ENCODE peak calls at places on chromosomes 5 and 9, in four cellular contexts. One of them, this sample, is unnamed.

GRCh38 chr9:28004900-28005299 is 431.6 kb upstream of the C9orf72 start:
- DNase-seq in ovary: no peak
- DNase-seq in MM.1S: no peak
- DNase-seq in PC-9: no peak
- DNase-seq in this sample: no peak

GRCh38 chr5:134540747-134541733 is 15.6 kb downstream of the JADE2 start:
- DNase-seq in MM.1S: no peak
- DNase-seq in PC-9: no peak
- DNase-seq in ovary: no peak
- DNase-seq in this sample: no peak

GRCh38 chr5:140631063-140631462 is 1.9 kb downstream of the CD14 start:
- DNase-seq in MM.1S: no peak
- DNase-seq in PC-9: no peak
- DNase-seq in ovary: no peak
- DNase-seq in this sample: no peak

GRCh38 chr5:79560774-79561524 is 47.0 kb upstream of the HOMER1 start:
- DNase-seq in ovary: no peak
- DNase-seq in PC-9: no peak
- DNase-seq in MM.1S: peak
- DNase-seq in this sample: peak

GRCh38 chr9:2559212-2560152 is 62.1 kb upstream of the VLDLR start:
- DNase-seq in MM.1S: no peak
- DNase-seq in PC-9: peak
- DNase-seq in ovary: peak
- DNase-seq in this sample: no peak

GRCh38 chr9:136286359-136286986 is 17.4 kb downstream of the CCDC187 start:
- DNase-seq in PC-9: no peak
- DNase-seq in ovary: no peak
- DNase-seq in MM.1S: no peak
- DNase-seq in this sample: no peak

GRCh38 chr9:136225748-136226679 is 19.6 kb downstream of the QSOX2 start:
- DNase-seq in MM.1S: peak
- DNase-seq in PC-9: no peak
- DNase-seq in ovary: no peak
- DNase-seq in this sample: peak

GRCh38 chr5:115289104-115289503 is 7.3 kb downstream of the CCDC112 start:
- DNase-seq in MM.1S: no peak
- DNase-seq in PC-9: no peak
- DNase-seq in ovary: no peak
- DNase-seq in this sample: no peak

GRCh38 chr5:41794478-41794877 is 75.7 kb downstream of the OXCT1 start:
- DNase-seq in MM.1S: no peak
- DNase-seq in ovary: no peak
- DNase-seq in PC-9: peak
- DNase-seq in this sample: no peak

GRCh38 chr5:31066655-31067328 is 126.7 kb upstream of the CDH6 start:
- DNase-seq in ovary: no peak
- DNase-seq in MM.1S: no peak
- DNase-seq in PC-9: no peak
- DNase-seq in this sample: no peak

DNA sequence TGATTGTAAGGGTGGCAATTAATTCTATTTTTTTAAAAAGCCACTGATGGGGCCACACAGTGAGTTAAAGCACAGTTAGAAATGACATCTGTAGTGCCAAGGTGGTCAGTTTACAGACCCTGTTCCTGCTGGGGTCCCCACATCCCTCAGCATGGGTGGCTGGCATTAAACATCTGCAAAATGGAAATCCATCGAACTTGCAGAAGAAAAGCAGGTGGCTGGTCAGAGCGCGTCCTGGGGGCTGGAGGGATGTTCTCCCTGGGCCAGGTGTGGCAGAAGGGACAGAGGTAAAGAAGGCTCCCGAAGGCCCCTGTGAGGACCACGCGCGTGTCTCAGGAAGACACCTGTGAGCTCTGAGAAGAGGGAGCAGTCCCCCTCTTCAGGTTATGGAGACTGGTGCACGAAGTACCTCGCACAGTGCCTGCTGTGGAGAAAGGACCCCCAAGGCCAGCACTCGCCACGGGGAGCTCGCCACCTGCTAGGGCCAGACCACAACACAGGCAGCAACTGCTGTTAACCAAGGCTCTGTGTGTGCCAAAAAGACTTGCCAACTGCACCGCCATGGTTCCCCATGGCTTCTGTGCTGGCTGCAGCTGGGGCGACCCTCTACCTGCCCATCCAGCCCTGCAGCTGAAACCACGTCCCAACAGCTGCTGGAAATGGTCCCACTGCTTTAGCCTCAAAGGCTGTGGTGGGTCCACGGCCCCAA is 65.2 kb downstream of the RASGEF1C start:
- DNase-seq in PC-9: no peak
- DNase-seq in ovary: no peak
- DNase-seq in MM.1S: no peak
- DNase-seq in this sample: no peak
- H3K4me3 ChIP-seq in PC-9: no peak
- H3K4me3 ChIP-seq in ovary: no peak
- H3K4me3 ChIP-seq in MM.1S: no peak
- H3K4me3 ChIP-seq in this sample: no peak

DNA sequence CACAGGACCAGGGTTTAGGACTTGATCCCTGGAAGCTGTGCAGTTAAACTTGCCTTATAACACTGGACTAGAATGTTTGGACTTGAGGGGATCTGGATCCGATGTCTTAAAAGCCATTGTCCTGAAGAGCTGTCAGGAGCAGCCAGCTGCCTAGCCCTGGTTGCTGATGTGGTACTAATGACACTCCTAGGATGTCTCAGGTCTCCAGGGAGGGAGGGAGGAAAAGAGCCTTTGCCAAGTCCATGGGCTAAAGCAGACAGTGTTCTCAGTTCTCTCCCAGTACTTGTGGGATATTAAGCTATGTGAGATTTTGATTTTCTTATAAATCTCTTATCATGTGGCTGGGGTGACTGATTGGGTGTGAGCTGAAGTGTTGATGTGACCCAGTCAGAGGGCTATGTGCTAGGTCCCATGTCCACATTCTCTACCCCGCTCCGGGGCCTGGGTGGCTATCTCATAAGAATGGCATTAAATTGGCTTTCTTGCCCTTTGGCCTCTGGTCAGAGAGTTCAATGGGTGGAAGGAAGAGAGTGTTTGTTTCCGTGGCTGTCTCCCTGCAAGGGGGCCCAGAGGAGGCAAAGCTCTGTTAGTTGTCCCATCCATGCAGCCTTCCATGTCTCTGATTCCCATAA is 399.9 kb downstream of the OSTF1 start:
- DNase-seq in MM.1S: no peak
- DNase-seq in PC-9: no peak
- DNase-seq in ovary: no peak
- DNase-seq in this sample: no peak
- H3K27ac ChIP-seq in MM.1S: no peak
- H3K27ac ChIP-seq in PC-9: no peak
- H3K27ac ChIP-seq in ovary: no peak
- H3K27ac ChIP-seq in this sample: no peak

GRCh38 chr9:134367796-134368490 is 41.7 kb downstream of the RXRA start:
- DNase-seq in MM.1S: peak
- DNase-seq in ovary: no peak
- DNase-seq in PC-9: no peak
- DNase-seq in this sample: no peak

GRCh38 chr9:134366223-134367031 is 40.2 kb downstream of the RXRA start:
- DNase-seq in MM.1S: no peak
- DNase-seq in PC-9: peak
- DNase-seq in ovary: peak
- DNase-seq in this sample: no peak

GRCh38 chr9:134368571-134368970 is 42.3 kb downstream of the RXRA start:
- DNase-seq in PC-9: no peak
- DNase-seq in MM.1S: no peak
- DNase-seq in ovary: no peak
- DNase-seq in this sample: no peak

GRCh38 chr9:134365791-134366222 is 39.6 kb downstream of the RXRA start:
- DNase-seq in MM.1S: no peak
- DNase-seq in ovary: peak
- DNase-seq in PC-9: no peak
- DNase-seq in this sample: no peak

GRCh38 chr9:134367061-134367460 is 40.8 kb downstream of the RXRA start:
- DNase-seq in MM.1S: no peak
- DNase-seq in ovary: no peak
- DNase-seq in PC-9: no peak
- DNase-seq in this sample: no peak
- H3K4me3 ChIP-seq in MM.1S: no peak
- H3K4me3 ChIP-seq in ovary: no peak
- H3K4me3 ChIP-seq in PC-9: no peak
- H3K4me3 ChIP-seq in this sample: no peak

DNA sequence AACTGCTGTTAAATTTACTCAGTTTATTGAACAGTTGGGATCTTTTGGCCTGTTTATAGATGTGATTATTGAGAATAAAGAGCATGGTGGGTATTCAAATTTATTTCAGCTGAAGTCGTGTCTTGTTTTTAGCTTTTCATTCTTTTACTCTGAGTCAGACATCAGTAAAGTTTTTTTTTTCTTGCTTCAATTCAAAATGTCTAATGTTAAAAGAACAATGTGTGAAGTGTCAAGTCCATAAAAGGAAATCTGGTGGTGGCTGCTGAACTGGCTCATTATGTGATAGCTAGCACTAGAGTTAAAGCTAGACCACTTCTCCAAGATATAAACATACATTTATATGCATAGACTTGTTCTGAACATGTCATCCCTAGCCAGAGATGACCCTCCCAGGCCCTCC is 338.2 kb downstream of the RAB3C start:
- DNase-seq in MM.1S: no peak
- DNase-seq in PC-9: no peak
- DNase-seq in ovary: no peak
- DNase-seq in this sample: no peak
- H3K27ac ChIP-seq in MM.1S: no peak
- H3K27ac ChIP-seq in PC-9: no peak
- H3K27ac ChIP-seq in ovary: no peak
- H3K27ac ChIP-seq in this sample: no peak

GRCh38 chr5:151685749-151686672 is 704 bp downstream of the SPARC start:
- DNase-seq in MM.1S: no peak
- DNase-seq in ovary: no peak
- DNase-seq in PC-9: no peak
- DNase-seq in this sample: no peak

GRCh38 chr5:151684690-151685361 is 1.9 kb downstream of the SPARC start:
- DNase-seq in ovary: peak
- DNase-seq in MM.1S: no peak
- DNase-seq in PC-9: peak
- DNase-seq in this sample: no peak

GRCh38 chr5:151683936-151684586 is 2.7 kb downstream of the SPARC start:
- DNase-seq in MM.1S: no peak
- DNase-seq in ovary: no peak
- DNase-seq in PC-9: no peak
- DNase-seq in this sample: no peak

GRCh38 chr5:151688406-151688805 is 1.7 kb upstream of the SPARC start:
- DNase-seq in ovary: no peak
- DNase-seq in PC-9: no peak
- DNase-seq in MM.1S: no peak
- DNase-seq in this sample: no peak

GRCh38 chr5:151686673-151687378 is at the start of gene SPARC:
- DNase-seq in ovary: peak
- DNase-seq in MM.1S: peak
- DNase-seq in PC-9: no peak
- DNase-seq in this sample: no peak
- H3K4me3 ChIP-seq in ovary: peak
- H3K4me3 ChIP-seq in MM.1S: peak
- H3K4me3 ChIP-seq in PC-9: no peak
- H3K4me3 ChIP-seq in this sample: no peak

GRCh38 chr5:92561362-92562006 is 1019.5 kb downstream of the NR2F1-AS1 start:
- DNase-seq in MM.1S: no peak
- DNase-seq in ovary: no peak
- DNase-seq in PC-9: peak
- DNase-seq in this sample: no peak
- H3K27ac ChIP-seq in MM.1S: no peak
- H3K27ac ChIP-seq in ovary: no peak
- H3K27ac ChIP-seq in PC-9: no peak
- H3K27ac ChIP-seq in this sample: no peak

GRCh38 chr9:124505006-124505900 is 1.9 kb downstream of the NR5A1 start:
- DNase-seq in ovary: no peak
- DNase-seq in PC-9: no peak
- DNase-seq in MM.1S: no peak
- DNase-seq in this sample: no peak
- H3K4me3 ChIP-seq in ovary: peak
- H3K4me3 ChIP-seq in PC-9: no peak
- H3K4me3 ChIP-seq in MM.1S: no peak
- H3K4me3 ChIP-seq in this sample: no peak

DNA sequence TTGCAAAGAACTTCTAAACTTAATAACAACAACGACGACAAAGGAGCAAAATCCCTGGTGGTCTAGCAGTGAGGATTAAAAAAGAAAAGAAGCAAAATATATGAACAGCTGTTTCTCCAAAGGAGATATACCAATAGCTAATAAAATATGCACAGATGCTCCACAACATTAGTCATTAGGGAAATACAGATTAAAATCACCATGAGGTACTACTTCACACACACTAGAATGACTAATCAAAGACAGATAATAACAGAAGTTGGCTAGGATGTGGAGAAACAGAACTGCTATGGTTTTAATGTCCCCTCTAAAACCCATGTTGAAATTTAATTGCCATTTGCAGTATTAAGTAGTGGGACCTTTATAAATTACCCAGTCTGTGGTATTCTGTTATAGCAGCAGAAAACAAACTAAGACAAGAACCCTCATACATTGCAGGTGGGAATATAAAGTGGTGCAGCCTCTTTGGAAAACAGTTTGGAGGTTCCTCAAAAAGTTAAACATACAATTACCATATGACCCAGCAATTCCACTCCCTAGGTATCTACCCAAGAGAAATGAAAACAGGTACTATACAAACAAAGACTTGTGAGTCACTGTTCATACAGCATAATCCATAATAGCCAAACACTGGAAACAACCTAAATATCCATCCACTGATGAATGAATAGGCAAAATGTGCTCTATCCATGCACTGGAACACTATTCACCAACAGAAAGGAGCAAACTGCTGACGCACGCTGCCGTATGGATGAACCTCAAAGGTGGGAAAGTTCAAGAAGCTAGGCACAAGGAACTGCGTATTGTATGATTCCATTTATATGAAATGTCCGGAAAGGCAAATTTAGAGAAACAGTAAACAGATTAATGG is 11.4 kb upstream of the DUSP1 start:
- DNase-seq in PC-9: peak
- DNase-seq in ovary: no peak
- DNase-seq in MM.1S: no peak
- DNase-seq in this sample: no peak
- H3K27ac ChIP-seq in PC-9: peak
- H3K27ac ChIP-seq in ovary: no peak
- H3K27ac ChIP-seq in MM.1S: no peak
- H3K27ac ChIP-seq in this sample: no peak